ENCODE peak calls at places on chromosomes 3 and 15, in ten cellular contexts. One of them, this sample, is unnamed.

GRCh38 chr15:80904941-80905532 is 84.6 kb downstream of the MESD start:
- DNase-seq in right atrium auricular region: no peak
- DNase-seq in stomach: no peak
- DNase-seq in transverse colon: no peak
- DNase-seq in OCI-LY7: no peak
- DNase-seq in A673: no peak
- DNase-seq in CD8-positive, alpha-beta memory T cell: no peak
- DNase-seq in pancreas: no peak
- DNase-seq in keratinocyte: no peak
- DNase-seq in neural progenitor cell: no peak
- DNase-seq in this sample: no peak

GRCh38 chr15:25717861-25718504 is 145.1 kb downstream of the ATP10A start:
- DNase-seq in keratinocyte: no peak
- DNase-seq in right atrium auricular region: no peak
- DNase-seq in pancreas: no peak
- DNase-seq in OCI-LY7: no peak
- DNase-seq in CD8-positive, alpha-beta memory T cell: no peak
- DNase-seq in A673: no peak
- DNase-seq in neural progenitor cell: no peak
- DNase-seq in transverse colon: no peak
- DNase-seq in stomach: no peak
- DNase-seq in this sample: no peak

GRCh38 chr3:160259589-160259988 is 34.4 kb downstream of the C3orf80 start:
- DNase-seq in pancreas: no peak
- DNase-seq in OCI-LY7: no peak
- DNase-seq in stomach: no peak
- DNase-seq in keratinocyte: no peak
- DNase-seq in A673: no peak
- DNase-seq in transverse colon: no peak
- DNase-seq in CD8-positive, alpha-beta memory T cell: no peak
- DNase-seq in right atrium auricular region: no peak
- DNase-seq in neural progenitor cell: no peak
- DNase-seq in this sample: no peak

GRCh38 chr3:181484026-181484425 is 227.7 kb upstream of the SOX2 start:
- DNase-seq in OCI-LY7: no peak
- DNase-seq in stomach: no peak
- DNase-seq in A673: no peak
- DNase-seq in keratinocyte: no peak
- DNase-seq in pancreas: no peak
- DNase-seq in neural progenitor cell: no peak
- DNase-seq in transverse colon: no peak
- DNase-seq in CD8-positive, alpha-beta memory T cell: no peak
- DNase-seq in right atrium auricular region: no peak
- DNase-seq in this sample: no peak

GRCh38 chr15:83626171-83626802 is 27.6 kb upstream of the ADAMTSL3 start:
- DNase-seq in neural progenitor cell: no peak
- DNase-seq in OCI-LY7: no peak
- DNase-seq in right atrium auricular region: no peak
- DNase-seq in A673: no peak
- DNase-seq in pancreas: no peak
- DNase-seq in stomach: no peak
- DNase-seq in CD8-positive, alpha-beta memory T cell: no peak
- DNase-seq in transverse colon: no peak
- DNase-seq in keratinocyte: no peak
- DNase-seq in this sample: peak

GRCh38 chr3:9731206-9732079 is at the start of gene BRPF1:
- DNase-seq in stomach: peak
- DNase-seq in CD8-positive, alpha-beta memory T cell: peak
- DNase-seq in right atrium auricular region: peak
- DNase-seq in pancreas: peak
- DNase-seq in transverse colon: peak
- DNase-seq in neural progenitor cell: peak
- DNase-seq in OCI-LY7: peak
- DNase-seq in A673: peak
- DNase-seq in keratinocyte: peak
- DNase-seq in this sample: peak

GRCh38 chr3:188697127-188697526 is 474.6 kb upstream of the TPRG1 start:
- DNase-seq in CD8-positive, alpha-beta memory T cell: no peak
- DNase-seq in keratinocyte: no peak
- DNase-seq in neural progenitor cell: peak
- DNase-seq in A673: no peak
- DNase-seq in stomach: no peak
- DNase-seq in OCI-LY7: peak
- DNase-seq in transverse colon: no peak
- DNase-seq in pancreas: no peak
- DNase-seq in right atrium auricular region: no peak
- DNase-seq in this sample: no peak

GRCh38 chr3:143529018-143529478 is 319.2 kb downstream of the SLC9A9 start:
- DNase-seq in pancreas: no peak
- DNase-seq in A673: no peak
- DNase-seq in stomach: no peak
- DNase-seq in keratinocyte: no peak
- DNase-seq in right atrium auricular region: no peak
- DNase-seq in transverse colon: peak
- DNase-seq in OCI-LY7: no peak
- DNase-seq in CD8-positive, alpha-beta memory T cell: no peak
- DNase-seq in neural progenitor cell: no peak
- DNase-seq in this sample: no peak

GRCh38 chr3:123027292-123028232 is at the start of gene SEMA5B:
- DNase-seq in A673: peak
- DNase-seq in CD8-positive, alpha-beta memory T cell: no peak
- DNase-seq in pancreas: peak
- DNase-seq in keratinocyte: no peak
- DNase-seq in right atrium auricular region: no peak
- DNase-seq in OCI-LY7: no peak
- DNase-seq in transverse colon: peak
- DNase-seq in neural progenitor cell: peak
- DNase-seq in stomach: peak
- DNase-seq in this sample: no peak
- H3K27ac ChIP-seq in A673: no peak
- H3K27ac ChIP-seq in CD8-positive, alpha-beta memory T cell: no peak
- H3K27ac ChIP-seq in pancreas: no peak
- H3K27ac ChIP-seq in keratinocyte: no peak
- H3K27ac ChIP-seq in right atrium auricular region: peak
- H3K27ac ChIP-seq in OCI-LY7: no peak
- H3K27ac ChIP-seq in transverse colon: no peak
- H3K27ac ChIP-seq in neural progenitor cell: no peak
- H3K27ac ChIP-seq in stomach: no peak
- H3K27ac ChIP-seq in this sample: no peak

GRCh38 chr15:88661041-88661765 is 22.4 kb downstream of the ISG20 start:
- DNase-seq in transverse colon: no peak
- DNase-seq in keratinocyte: no peak
- DNase-seq in pancreas: no peak
- DNase-seq in CD8-positive, alpha-beta memory T cell: no peak
- DNase-seq in right atrium auricular region: peak
- DNase-seq in A673: no peak
- DNase-seq in stomach: no peak
- DNase-seq in neural progenitor cell: no peak
- DNase-seq in OCI-LY7: no peak
- DNase-seq in this sample: no peak

GRCh38 chr15:88656760-88657221 is 18.0 kb downstream of the ISG20 start:
- DNase-seq in CD8-positive, alpha-beta memory T cell: no peak
- DNase-seq in neural progenitor cell: no peak
- DNase-seq in right atrium auricular region: peak
- DNase-seq in stomach: peak
- DNase-seq in transverse colon: peak
- DNase-seq in A673: no peak
- DNase-seq in pancreas: no peak
- DNase-seq in OCI-LY7: peak
- DNase-seq in keratinocyte: no peak
- DNase-seq in this sample: no peak

GRCh38 chr15:88657326-88658069 is 18.7 kb downstream of the ISG20 start:
- DNase-seq in keratinocyte: no peak
- DNase-seq in CD8-positive, alpha-beta memory T cell: no peak
- DNase-seq in OCI-LY7: no peak
- DNase-seq in neural progenitor cell: peak
- DNase-seq in right atrium auricular region: peak
- DNase-seq in A673: peak
- DNase-seq in transverse colon: no peak
- DNase-seq in stomach: peak
- DNase-seq in pancreas: peak
- DNase-seq in this sample: no peak

GRCh38 chr15:88658070-88658965 is 19.5 kb downstream of the ISG20 start:
- DNase-seq in right atrium auricular region: peak
- DNase-seq in transverse colon: no peak
- DNase-seq in A673: no peak
- DNase-seq in neural progenitor cell: no peak
- DNase-seq in CD8-positive, alpha-beta memory T cell: no peak
- DNase-seq in stomach: peak
- DNase-seq in keratinocyte: no peak
- DNase-seq in pancreas: no peak
- DNase-seq in OCI-LY7: no peak
- DNase-seq in this sample: no peak

DNA sequence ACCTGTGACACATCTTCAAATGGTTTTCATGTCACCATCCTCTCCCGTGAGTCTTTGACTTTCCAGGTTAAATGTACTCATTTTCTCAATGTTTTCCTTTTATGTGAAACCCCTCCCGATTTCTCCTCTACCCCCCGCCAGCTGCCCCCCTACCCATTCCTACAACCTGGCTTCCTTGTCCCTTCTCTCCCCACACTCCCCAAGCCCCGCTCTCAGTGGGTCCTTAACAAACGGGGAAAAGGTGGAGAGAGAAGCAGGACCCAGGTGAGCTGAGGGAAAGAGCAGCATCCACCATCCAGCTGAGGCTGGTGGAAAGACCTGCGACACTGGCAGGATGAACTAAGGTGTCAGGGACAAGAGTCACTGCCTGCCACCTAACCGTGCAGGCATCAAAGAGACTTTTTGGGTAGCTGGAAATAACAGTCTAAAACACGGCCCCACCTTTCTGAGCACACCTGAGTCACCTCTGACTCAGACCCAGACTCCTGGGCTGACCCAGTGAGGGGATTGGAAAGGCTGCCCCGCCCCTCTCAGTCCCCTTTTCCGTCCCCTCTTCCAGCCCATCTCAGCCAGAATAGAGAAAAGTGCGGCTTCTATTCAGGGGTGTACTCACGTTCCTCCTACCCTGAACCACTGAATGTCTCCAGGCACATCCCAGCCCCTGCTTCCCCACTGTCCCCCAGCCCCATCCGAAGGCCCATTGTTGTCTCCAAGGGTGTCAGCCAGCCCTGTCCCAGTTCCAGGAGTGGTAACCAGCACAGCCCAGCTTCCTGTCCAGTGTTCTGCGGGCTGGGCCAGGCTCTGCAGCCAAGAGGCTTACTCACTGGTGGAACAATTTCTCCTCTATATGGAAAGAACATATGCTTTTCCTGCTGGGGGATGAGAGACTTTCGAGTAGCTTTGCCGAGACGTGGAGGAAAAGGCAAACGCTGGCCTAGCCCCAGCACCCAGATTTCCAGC is 20.4 kb downstream of the ISG20 start:
- DNase-seq in pancreas: no peak
- DNase-seq in OCI-LY7: no peak
- DNase-seq in transverse colon: no peak
- DNase-seq in neural progenitor cell: no peak
- DNase-seq in right atrium auricular region: peak
- DNase-seq in stomach: peak
- DNase-seq in CD8-positive, alpha-beta memory T cell: no peak
- DNase-seq in keratinocyte: no peak
- DNase-seq in A673: no peak
- DNase-seq in this sample: no peak
- H3K27ac ChIP-seq in pancreas: no peak
- H3K27ac ChIP-seq in OCI-LY7: no peak
- H3K27ac ChIP-seq in transverse colon: no peak
- H3K27ac ChIP-seq in neural progenitor cell: no peak
- H3K27ac ChIP-seq in right atrium auricular region: no peak
- H3K27ac ChIP-seq in stomach: peak
- H3K27ac ChIP-seq in CD8-positive, alpha-beta memory T cell: no peak
- H3K27ac ChIP-seq in keratinocyte: peak
- H3K27ac ChIP-seq in A673: no peak
- H3K27ac ChIP-seq in this sample: peak

GRCh38 chr3:99505200-99505599 is 133.2 kb upstream of the COL8A1 start:
- DNase-seq in pancreas: no peak
- DNase-seq in OCI-LY7: no peak
- DNase-seq in stomach: no peak
- DNase-seq in CD8-positive, alpha-beta memory T cell: no peak
- DNase-seq in transverse colon: no peak
- DNase-seq in keratinocyte: no peak
- DNase-seq in neural progenitor cell: no peak
- DNase-seq in right atrium auricular region: no peak
- DNase-seq in A673: no peak
- DNase-seq in this sample: no peak
- H3K27ac ChIP-seq in pancreas: no peak
- H3K27ac ChIP-seq in OCI-LY7: no peak
- H3K27ac ChIP-seq in stomach: no peak
- H3K27ac ChIP-seq in CD8-positive, alpha-beta memory T cell: no peak
- H3K27ac ChIP-seq in transverse colon: no peak
- H3K27ac ChIP-seq in keratinocyte: no peak
- H3K27ac ChIP-seq in neural progenitor cell: no peak
- H3K27ac ChIP-seq in right atrium auricular region: peak
- H3K27ac ChIP-seq in A673: no peak
- H3K27ac ChIP-seq in this sample: no peak

GRCh38 chr3:69944931-69945493 is 54.5 kb upstream of the SAMMSON start:
- DNase-seq in neural progenitor cell: no peak
- DNase-seq in OCI-LY7: no peak
- DNase-seq in A673: no peak
- DNase-seq in right atrium auricular region: no peak
- DNase-seq in transverse colon: no peak
- DNase-seq in pancreas: no peak
- DNase-seq in keratinocyte: no peak
- DNase-seq in CD8-positive, alpha-beta memory T cell: no peak
- DNase-seq in stomach: no peak
- DNase-seq in this sample: no peak
- H3K27ac ChIP-seq in neural progenitor cell: no peak
- H3K27ac ChIP-seq in OCI-LY7: no peak
- H3K27ac ChIP-seq in A673: no peak
- H3K27ac ChIP-seq in right atrium auricular region: no peak
- H3K27ac ChIP-seq in transverse colon: no peak
- H3K27ac ChIP-seq in pancreas: no peak
- H3K27ac ChIP-seq in keratinocyte: no peak
- H3K27ac ChIP-seq in CD8-positive, alpha-beta memory T cell: no peak
- H3K27ac ChIP-seq in stomach: no peak
- H3K27ac ChIP-seq in this sample: no peak

This sample was measured in epithelial cell of prostate.